ENCODE peak calls at places on chromosomes 3 and 15, in five cellular contexts. N, I, Z, F and D are unnamed samples.

GRCh38 chr15:70243686-70244540 is 146.2 kb upstream of the TLE3 start:
- DNase-seq in N (no peak), I (no peak), Z (peak), F (no peak), D (no peak)

GRCh38 chr15:66293419-66294156 is at the start of gene DIS3L:
- DNase-seq in N (peak), I (no peak), Z (peak), F (peak), D (no peak)

GRCh38 chr3:73502609-73503560 is 121.9 kb downstream of the PDZRN3 start:
- DNase-seq in N (peak), I (no peak), Z (peak), F (peak), D (peak)

GRCh38 chr3:73021301-73021700 is 24.7 kb downstream of the PPP4R2 start:
- DNase-seq in N (no peak), I (no peak), Z (no peak), F (no peak), D (no peak)

GRCh38 chr3:16477054-16477453 is 36.4 kb downstream of the RFTN1 start:
- DNase-seq in N (peak), I (no peak), Z (no peak), F (no peak), D (no peak)

GRCh38 chr3:24145981-24146822 is 201.1 kb downstream of the NR1D2 start:
- DNase-seq in N (peak), I (no peak), Z (no peak), F (no peak), D (no peak)

GRCh38 chr3:134143828-134144390 is 106.8 kb downstream of the RYK start:
- DNase-seq in N (peak), I (no peak), Z (no peak), F (no peak), D (no peak)

GRCh38 chr3:152835311-152836102 is 576 bp downstream of the P2RY1 start:
- DNase-seq in N (peak), I (no peak), Z (peak), F (peak), D (peak)

GRCh38 chr3:134325106-134325705 is 49.0 kb downstream of the AMOTL2 start:
- DNase-seq in N (peak), I (no peak), Z (no peak), F (no peak), D (no peak)

GRCh38 chr15:28084547-28084946 is 14.6 kb downstream of the OCA2 start:
- DNase-seq in N (peak), I (no peak), Z (no peak), F (no peak), D (no peak)

DNA sequence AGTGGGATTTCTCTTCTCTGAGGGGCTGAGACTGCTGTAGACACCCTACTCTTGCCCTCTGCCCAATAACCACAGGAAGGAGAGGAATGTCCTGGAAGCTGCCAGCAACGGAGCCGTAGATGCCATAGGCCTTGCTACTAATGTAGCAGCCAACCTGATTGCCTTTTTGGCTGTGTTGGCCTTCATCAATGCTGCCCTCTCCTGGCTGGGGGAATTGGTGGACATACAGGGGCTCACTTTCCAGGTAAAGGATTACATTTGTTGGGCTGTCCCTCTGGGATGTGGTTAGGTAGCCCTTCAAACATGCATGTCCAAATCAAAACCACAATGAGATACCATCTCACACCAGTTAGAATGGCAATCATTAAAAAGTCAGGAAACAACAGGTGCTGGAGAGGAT is 16.1 kb downstream of the SLC28A2 start:
- DNase-seq in N (no peak), I (no peak), Z (no peak), F (no peak), D (no peak)
- TF ChIP-seq CTCF in N (no peak), I (no peak), Z (no peak), F (no peak), D (no peak)

GRCh38 chr3:30633718-30634117 is 27.3 kb downstream of the TGFBR2 start:
- DNase-seq in N (no peak), I (no peak), Z (no peak), F (no peak), D (no peak)
- H3K4me3 ChIP-seq in N (no peak), I (no peak), Z (no peak), F (no peak), D (no peak)

DNA sequence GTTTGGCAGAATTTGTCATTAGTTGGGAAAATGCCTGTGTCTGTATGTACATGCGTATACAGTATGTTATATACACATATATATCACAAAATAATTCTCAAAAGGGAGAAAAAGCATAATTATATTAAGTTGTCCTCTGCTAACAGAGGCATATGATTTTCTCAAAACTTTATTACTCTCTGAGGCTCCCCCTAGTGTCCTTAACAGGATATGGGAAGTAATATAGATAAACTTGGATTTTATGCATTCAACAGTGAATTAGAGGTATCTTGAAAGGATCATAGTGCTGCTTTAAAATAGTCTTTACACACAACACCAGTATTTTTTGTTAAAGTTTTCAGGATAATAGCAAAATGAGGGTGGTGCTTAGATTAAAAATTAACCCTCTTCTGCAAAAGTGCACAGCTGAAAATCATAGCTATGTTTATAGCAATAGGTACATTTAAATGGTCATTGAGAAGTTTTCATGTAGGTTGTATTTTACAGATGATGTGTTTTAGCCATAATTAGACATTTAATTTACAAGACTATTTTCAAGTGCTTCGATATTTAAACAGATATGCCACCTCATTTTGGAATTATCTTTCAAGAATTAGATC is 454.0 kb upstream of the ROBO2 start:
- DNase-seq in N (peak), I (no peak), Z (peak), F (no peak), D (no peak)
- TF ChIP-seq CTCF in N (peak), I (peak), Z (peak), F (peak), D (no peak)

DNA sequence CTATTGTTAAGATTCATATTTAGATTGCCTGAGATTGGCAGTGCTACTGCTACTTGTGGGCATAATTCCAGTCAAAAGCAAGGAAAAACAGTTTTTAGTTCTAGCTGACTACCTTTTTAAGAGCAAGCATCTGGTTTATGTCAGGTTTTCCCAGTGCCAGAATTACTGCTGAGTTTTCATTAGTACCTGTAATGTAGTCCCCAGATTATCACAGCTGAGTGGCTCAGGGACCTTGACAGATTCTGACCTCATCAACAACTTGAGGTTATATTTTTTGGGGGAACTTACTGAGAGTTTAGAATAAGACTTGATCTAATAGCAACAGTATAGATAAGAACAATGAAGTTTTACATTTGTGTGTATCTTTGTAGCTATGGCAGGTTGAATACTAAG is 31.0 kb downstream of the NXPE3 start:
- DNase-seq in N (no peak), I (no peak), Z (no peak), F (no peak), D (no peak)
- H3K4me3 ChIP-seq in N (no peak), I (no peak), Z (no peak), F (no peak), D (no peak)

GRCh38 chr3:46282696-46283095 is 40.4 kb downstream of the CCR3 start:
- DNase-seq in N (no peak), I (no peak), Z (no peak), F (no peak), D (no peak)
- TF ChIP-seq CTCF in N (no peak), I (no peak), Z (no peak), F (no peak), D (no peak)

DNA sequence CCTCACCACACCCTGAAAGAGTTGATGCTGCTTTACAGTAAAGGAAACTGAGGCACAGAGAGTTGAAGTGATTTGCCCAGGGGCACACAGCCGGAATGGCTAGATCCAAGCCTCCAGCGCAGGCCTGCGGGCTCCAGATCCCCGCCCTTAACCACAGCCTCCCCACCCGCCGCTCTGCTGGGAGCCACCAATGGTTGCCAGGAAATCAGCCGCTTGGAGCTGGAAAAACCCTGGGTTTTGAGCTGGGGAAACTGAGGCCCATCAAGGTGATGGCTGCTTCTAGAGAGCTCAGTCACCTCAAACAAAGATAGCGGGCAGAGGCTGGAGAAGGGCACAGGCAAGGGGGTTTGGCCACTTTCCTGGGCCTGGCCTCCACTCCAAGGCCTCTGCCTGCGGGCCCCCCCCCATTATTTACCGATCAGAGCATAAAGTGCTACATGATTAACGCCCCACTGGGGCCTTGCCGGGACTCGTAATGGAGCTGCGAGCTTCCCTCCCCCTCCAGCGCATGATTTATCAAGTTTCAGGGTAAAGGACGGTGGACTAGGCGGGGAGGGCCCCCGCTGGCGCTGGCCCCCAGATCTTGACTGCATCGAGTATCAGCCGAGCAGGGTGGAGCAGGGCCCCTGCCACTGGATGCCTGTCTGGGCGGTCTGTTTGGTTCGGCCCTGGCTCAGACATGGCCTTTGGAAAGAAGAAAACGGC is 9.2 kb downstream of the PLXND1 start:
- DNase-seq in N (peak), I (no peak), Z (no peak), F (peak), D (no peak)
- H3K4me3 ChIP-seq in N (no peak), I (no peak), Z (no peak), F (peak), D (no peak)